ENCODE peak calls at places on chromosomes 5 and 9, in six cellular contexts. H is Peyer's patch, R is PC-3, T is prostate gland, C is dorsolateral prefrontal cortex, A is psoas muscle. O is an unnamed sample.

GRCh38 chr9:108953983-108954574 is 19.9 kb downstream of the ABITRAM start:
- DNase-seq in H (no peak), R (peak), T (no peak), C (no peak), A (no peak), O (no peak)

GRCh38 chr5:137606401-137606800 is 107.3 kb upstream of the SPOCK1 start:
- DNase-seq in H (no peak), R (no peak), T (no peak), C (no peak), A (no peak), O (no peak)

GRCh38 chr9:138098116-138098907 is 220.7 kb downstream of the CACNA1B start:
- DNase-seq in H (peak), R (no peak), T (no peak), C (peak), A (no peak), O (no peak)

GRCh38 chr9:19934301-19934868 is 145.5 kb upstream of the SLC24A2 start:
- DNase-seq in H (peak), R (no peak), T (no peak), C (no peak), A (peak), O (peak)

GRCh38 chr5:161138751-161139455 is 286.9 kb upstream of the ATP10B start:
- DNase-seq in H (no peak), R (no peak), T (no peak), C (no peak), A (no peak), O (no peak)

GRCh38 chr5:112752335-112752734 is 14.7 kb downstream of the APC start:
- DNase-seq in H (no peak), R (no peak), T (no peak), C (no peak), A (no peak), O (no peak)

GRCh38 chr5:7848296-7848695 is 2.6 kb downstream of the CFAP90 start:
- DNase-seq in H (no peak), R (no peak), T (no peak), C (no peak), A (no peak), O (no peak)

GRCh38 chr5:125337222-125337768 is 590.9 kb upstream of the ZNF608 start:
- DNase-seq in H (no peak), R (no peak), T (no peak), C (no peak), A (no peak), O (no peak)

GRCh38 chr5:177454397-177455035 is 7.9 kb downstream of the PRR7 start:
- DNase-seq in H (peak), R (peak), T (peak), C (peak), A (peak), O (peak)

GRCh38 chr9:113375057-113376023 is 1.4 kb downstream of the HDHD3 start:
- DNase-seq in H (peak), R (peak), T (no peak), C (no peak), A (no peak), O (peak)

GRCh38 chr5:176414704-176415103 is 1.6 kb downstream of the CLTB start:
- DNase-seq in H (no peak), R (peak), T (no peak), C (no peak), A (no peak), O (no peak)

GRCh38 chr5:140197023-140197422 is 22.0 kb downstream of the CYSTM1 start:
- DNase-seq in H (no peak), R (no peak), T (no peak), C (no peak), A (no peak), O (no peak)

GRCh38 chr9:14441976-14442651 is 128.2 kb upstream of the NFIB start:
- DNase-seq in H (no peak), R (peak), T (no peak), C (no peak), A (no peak), O (no peak)

GRCh38 chr9:112338561-112338960 is 5.1 kb upstream of the PTBP3 start:
- DNase-seq in H (no peak), R (no peak), T (no peak), C (peak), A (no peak), O (no peak)

GRCh38 chr5:140633081-140633471 is at the start of gene CD14:
- DNase-seq in H (peak), R (peak), T (no peak), C (peak), A (peak), O (peak)

GRCh38 chr5:177296581-177296980 is 6.9 kb downstream of the RAB24 start:
- DNase-seq in H (no peak), R (no peak), T (no peak), C (no peak), A (no peak), O (no peak)

GRCh38 chr5:65548281-65548680 is 14.7 kb downstream of the CENPK start:
- DNase-seq in H (no peak), R (no peak), T (no peak), C (no peak), A (no peak), O (no peak)

GRCh38 chr9:16316911-16317817 is 553.3 kb downstream of the BNC2 start:
- DNase-seq in H (no peak), R (no peak), T (no peak), C (no peak), A (no peak), O (no peak)

GRCh38 chr9:134065720-134066419 is 2.0 kb downstream of the BRD3 start:
- DNase-seq in H (peak), R (peak), T (no peak), C (no peak), A (peak), O (peak)

GRCh38 chr5:432201-432927 is 10.6 kb upstream of the EXOC3 start:
- DNase-seq in H (peak), R (no peak), T (no peak), C (peak), A (no peak), O (no peak)

GRCh38 chr5:435156-435790 is 7.7 kb upstream of the EXOC3 start:
- DNase-seq in H (peak), R (no peak), T (no peak), C (peak), A (peak), O (no peak)

GRCh38 chr5:434443-435146 is 8.4 kb upstream of the EXOC3 start:
- DNase-seq in H (peak), R (no peak), T (no peak), C (no peak), A (peak), O (no peak)

GRCh38 chr5:432928-433791 is 9.8 kb upstream of the EXOC3 start:
- DNase-seq in H (peak), R (no peak), T (no peak), C (peak), A (peak), O (no peak)

DNA sequence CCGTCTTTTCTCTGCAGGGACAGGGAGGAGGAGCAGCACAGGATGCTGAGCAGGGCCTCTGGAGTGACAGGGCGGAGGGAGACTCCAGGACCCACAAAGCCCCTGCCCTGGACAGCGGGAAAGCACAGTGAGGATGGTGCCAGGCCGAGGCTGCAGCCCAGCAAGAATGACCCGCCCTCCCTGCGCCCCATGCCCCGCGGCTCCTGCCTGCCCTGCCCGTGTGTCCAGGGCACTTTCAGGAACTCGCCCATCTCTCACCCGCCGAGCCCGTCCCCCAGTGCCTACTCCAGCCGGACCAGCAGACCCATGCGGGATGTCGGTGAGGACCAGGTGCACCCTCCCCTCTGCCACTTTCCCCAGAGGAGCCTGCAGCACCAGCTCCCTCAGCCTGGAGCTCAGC is 9.1 kb upstream of the EXOC3 start:
- DNase-seq in H (peak), R (no peak), T (no peak), C (peak), A (peak), O (no peak)
- H3K27ac ChIP-seq in H (no peak), R (no peak), T (no peak), C (no peak), A (no peak), O (no peak)

GRCh38 chr9:127729522-127730256 is 5.4 kb downstream of the TOR2A start:
- DNase-seq in H (no peak), R (no peak), T (no peak), C (no peak), A (no peak), O (no peak)

GRCh38 chr9:127732444-127732843 is 2.6 kb downstream of the TOR2A start:
- DNase-seq in H (no peak), R (no peak), T (no peak), C (no peak), A (no peak), O (no peak)

GRCh38 chr9:127731938-127732337 is 3.2 kb downstream of the TOR2A start:
- DNase-seq in H (no peak), R (no peak), T (no peak), C (no peak), A (peak), O (no peak)

GRCh38 chr9:127730262-127730661 is 4.8 kb downstream of the TOR2A start:
- DNase-seq in H (no peak), R (no peak), T (no peak), C (no peak), A (no peak), O (no peak)

GRCh38 chr9:127730799-127731410 is 4.2 kb downstream of the TOR2A start:
- DNase-seq in H (no peak), R (no peak), T (no peak), C (no peak), A (peak), O (no peak)
- H3K27ac ChIP-seq in H (no peak), R (no peak), T (no peak), C (no peak), A (no peak), O (no peak)

GRCh38 chr9:18568969-18569368 is 95.0 kb downstream of the ADAMTSL1 start:
- DNase-seq in H (no peak), R (no peak), T (no peak), C (no peak), A (no peak), O (no peak)
- H3K27ac ChIP-seq in H (no peak), R (peak), T (no peak), C (no peak), A (no peak), O (no peak)

DNA sequence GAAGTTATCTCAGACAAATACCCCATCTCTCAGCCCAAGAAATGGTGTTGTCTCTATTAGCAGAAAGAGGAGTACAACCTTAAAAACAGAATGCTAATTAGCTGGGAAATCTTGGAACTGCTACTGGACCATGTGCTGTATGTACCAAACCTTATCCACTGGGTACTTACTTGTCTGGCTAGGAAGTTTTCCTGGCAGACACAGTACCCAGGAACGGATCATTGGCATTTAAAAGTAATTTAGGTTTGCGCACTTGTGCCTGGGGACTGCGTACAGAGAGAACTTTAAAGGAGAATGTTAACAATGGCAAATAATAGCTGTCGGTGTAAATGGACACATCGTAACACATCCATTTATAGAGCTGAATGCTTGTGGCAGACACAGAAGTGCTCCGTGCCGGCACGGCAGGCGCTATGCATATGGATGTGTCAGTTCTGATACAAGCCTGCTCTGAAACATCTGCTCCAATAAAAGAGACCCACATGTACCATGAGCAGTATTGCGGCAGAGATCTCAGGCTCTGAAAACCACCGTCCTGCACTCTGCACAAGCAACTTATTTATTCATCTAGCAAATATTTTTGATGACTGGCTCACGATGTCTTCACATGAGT is 290.6 kb upstream of the PANK3 start:
- DNase-seq in H (no peak), R (no peak), T (no peak), C (peak), A (no peak), O (no peak)
- H3K27ac ChIP-seq in H (no peak), R (no peak), T (no peak), C (no peak), A (no peak), O (no peak)

GRCh38 chr9:96417610-96418073 is 528 bp downstream of the ZNF367 start:
- DNase-seq in H (no peak), R (no peak), T (no peak), C (no peak), A (peak), O (peak)

GRCh38 chr9:96418074-96418919 is at the start of gene ZNF367:
- DNase-seq in H (peak), R (peak), T (peak), C (peak), A (peak), O (peak)

GRCh38 chr9:96418920-96419690 is 935 bp upstream of the ZNF367 start:
- DNase-seq in H (peak), R (peak), T (peak), C (peak), A (peak), O (peak)

GRCh38 chr9:96420468-96421219 is 2.5 kb upstream of the ZNF367 start:
- DNase-seq in H (no peak), R (peak), T (no peak), C (no peak), A (no peak), O (peak)

DNA sequence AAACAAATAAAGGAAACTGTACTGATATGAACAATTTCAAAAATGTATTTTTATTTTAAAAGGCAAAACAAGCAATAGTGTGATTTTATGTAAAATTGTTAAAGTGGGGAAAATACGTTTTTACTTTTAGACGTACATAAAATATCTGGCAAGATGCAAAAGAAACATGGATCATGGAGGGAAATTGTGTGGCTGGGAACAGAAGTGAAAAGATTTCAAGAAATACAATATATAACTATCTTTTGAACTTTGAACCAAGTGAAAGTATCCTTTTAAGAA is 1.5 kb upstream of the ZNF367 start:
- DNase-seq in H (no peak), R (no peak), T (no peak), C (no peak), A (no peak), O (no peak)
- H3K27ac ChIP-seq in H (peak), R (peak), T (peak), C (peak), A (peak), O (peak)

DNA sequence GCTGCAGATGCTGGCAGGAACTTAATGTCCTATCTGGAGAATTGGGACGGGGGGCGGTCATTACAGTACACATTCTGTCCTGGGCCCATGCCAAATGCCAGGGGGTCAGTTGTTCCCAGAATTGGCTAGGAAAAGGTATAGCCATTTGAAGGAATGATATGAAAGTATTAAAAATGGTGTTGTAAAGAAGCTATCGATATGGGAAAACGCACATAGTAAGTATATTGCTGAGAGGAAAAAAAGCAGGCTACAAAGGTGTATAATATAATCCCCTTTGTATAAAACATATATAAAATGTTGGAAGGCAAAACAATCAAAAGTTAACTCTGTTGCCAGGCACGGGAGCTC is 450 bp upstream of the ARHGEF39 start:
- DNase-seq in H (no peak), R (no peak), T (no peak), C (no peak), A (no peak), O (no peak)
- H3K27ac ChIP-seq in H (peak), R (peak), T (peak), C (peak), A (peak), O (peak)

GRCh38 chr9:123775885-123776284 is 154.0 kb downstream of the DENND1A start:
- DNase-seq in H (no peak), R (no peak), T (no peak), C (no peak), A (no peak), O (no peak)
- H3K27ac ChIP-seq in H (no peak), R (no peak), T (no peak), C (no peak), A (no peak), O (no peak)

GRCh38 chr5:129101794-129102193 is 7.2 kb downstream of the ISOC1 start:
- DNase-seq in H (no peak), R (no peak), T (no peak), C (no peak), A (no peak), O (no peak)
- H3K27ac ChIP-seq in H (no peak), R (no peak), T (no peak), C (no peak), A (no peak), O (no peak)

GRCh38 chr9:3962467-3962866 is 337.4 kb downstream of the GLIS3 start:
- DNase-seq in H (no peak), R (peak), T (no peak), C (no peak), A (no peak), O (no peak)

GRCh38 chr9:3960661-3961144 is 339.2 kb downstream of the GLIS3 start:
- DNase-seq in H (no peak), R (peak), T (no peak), C (no peak), A (no peak), O (no peak)

GRCh38 chr9:3968891-3969290 is 331.0 kb downstream of the GLIS3 start:
- DNase-seq in H (no peak), R (peak), T (no peak), C (no peak), A (no peak), O (peak)

GRCh38 chr9:3963266-3964019 is 336.4 kb downstream of the GLIS3 start:
- DNase-seq in H (no peak), R (peak), T (no peak), C (no peak), A (no peak), O (peak)
- H3K27ac ChIP-seq in H (no peak), R (peak), T (no peak), C (peak), A (no peak), O (no peak)

O was measured in body of pancreas.